ENCODE peak calls at places on chromosomes 4 and X, in five cellular contexts. T is H1, R is GM12878, K is HepG2, G is K562. V is an unnamed sample.

GRCh38 chrX:26649534-26649933 is 433.6 kb downstream of the MAGEB5 start:
- DNase-seq in G (peak; percentile 22), K (peak; percentile 4), T (no peak), R (no peak), V (peak; percentile 40)

GRCh38 chrX:150164971-150165605 is 198.0 kb upstream of the MAMLD1 start:
- DNase-seq in T (no peak), R (no peak), G (no peak), K (no peak), V (no peak)

GRCh38 chr4:177356191-177356590 is 46.5 kb downstream of the NEIL3 start:
- DNase-seq in K (no peak), R (no peak), G (no peak), T (no peak), V (no peak)

GRCh38 chrX:30488092-30488491 is 89.5 kb downstream of the TASL start:
- DNase-seq in R (no peak), G (no peak), T (no peak), K (no peak), V (peak; percentile 4)

GRCh38 chrX:101220881-101221280 is 1.3 kb downstream of the DRP2 start:
- DNase-seq in K (no peak), R (no peak), T (no peak), G (no peak), V (no peak)

GRCh38 chr4:87179751-87180150 is 40.7 kb downstream of the KLHL8 start:
- DNase-seq in G (no peak), R (no peak), K (no peak), T (no peak), V (no peak)

GRCh38 chrX:10507181-10507580 is 113.2 kb downstream of the MID1 start:
- DNase-seq in K (no peak), T (no peak), R (no peak), G (no peak), V (no peak)

GRCh38 chrX:23195097-23195496 is 139.6 kb upstream of the PTCHD1 start:
- DNase-seq in G (no peak), K (no peak), T (no peak), R (no peak), V (no peak)

GRCh38 chr4:6892909-6893202 is 16.8 kb upstream of the TBC1D14 start:
- DNase-seq in G (no peak), K (no peak), R (no peak), T (no peak), V (no peak)

GRCh38 chrX:118216488-118216887 is 99.9 kb upstream of the KLHL13 start:
- DNase-seq in R (no peak), T (no peak), G (no peak), K (no peak), V (no peak)

GRCh38 chrX:11341274-11342256 is 48.4 kb downstream of the AMELX start:
- DNase-seq in T (no peak), K (no peak), G (peak; percentile 44), R (peak; percentile 17), V (no peak)

GRCh38 chr4:11456441-11456840 is 27.7 kb upstream of the HS3ST1 start:
- DNase-seq in R (no peak), T (no peak), K (no peak), G (no peak), V (no peak)

GRCh38 chr4:159137176-159137575 is 34.3 kb downstream of the RAPGEF2 start:
- DNase-seq in K (no peak), T (no peak), R (no peak), G (no peak), V (no peak)

GRCh38 chrX:38351346-38351745 is 1.1 kb upstream of the OTC start:
- DNase-seq in K (no peak), T (no peak), R (no peak), G (no peak), V (no peak)

GRCh38 chr4:147110473-147110872 is 164.8 kb upstream of the TTC29 start:
- DNase-seq in R (no peak), K (no peak), G (no peak), T (no peak), V (no peak)

GRCh38 chr4:24719615-24720014 is 75.8 kb upstream of the SOD3 start:
- DNase-seq in G (no peak), R (no peak), T (no peak), K (no peak), V (no peak)

GRCh38 chrX:78979789-78980464 is 34.7 kb downstream of the P2RY10 start:
- DNase-seq in G (no peak), K (no peak), T (no peak), R (peak; percentile 84), V (no peak)

GRCh38 chr4:122542411-122543236 is 78.2 kb downstream of the IL21 start:
- DNase-seq in T (no peak), G (no peak), K (no peak), R (peak; percentile 37), V (no peak)

GRCh38 chr4:77095101-77095826 is 19.5 kb upstream of the CCNI start:
- DNase-seq in G (peak; percentile 63), T (peak; percentile 38), K (peak; percentile 49), R (no peak), V (peak; percentile 49)

GRCh38 chr4:76709454-76709853 is 188.5 kb downstream of the SOWAHB start:
- DNase-seq in G (no peak), T (no peak), K (no peak), R (no peak), V (no peak)

GRCh38 chrX:10165580-10166247 is 8.9 kb downstream of the CLCN4 start:
- DNase-seq in G (peak; percentile 37), T (no peak), R (no peak), K (no peak), V (no peak)

GRCh38 chrX:96372313-96373046 is 312.2 kb upstream of the DIAPH2 start:
- DNase-seq in K (peak; percentile 27), G (no peak), R (no peak), T (no peak), V (peak; percentile 1)

GRCh38 chr4:6354119-6354518 is 84.5 kb downstream of the WFS1 start:
- DNase-seq in T (no peak), K (no peak), G (no peak), R (no peak), V (no peak)

GRCh38 chrX:101759000-101759399 is 99.3 kb upstream of the ARMCX2 start:
- DNase-seq in T (peak; percentile 53), G (peak; percentile 32), K (peak; percentile 2), R (no peak), V (peak; percentile 24)

GRCh38 chr4:39256436-39256835 is 74.1 kb downstream of the WDR19 start:
- DNase-seq in T (no peak), R (no peak), G (no peak), K (no peak), V (no peak)

GRCh38 chr4:8640816-8641215 is 48.3 kb downstream of the CPZ start:
- DNase-seq in K (no peak), T (no peak), G (no peak), R (no peak), V (no peak)

GRCh38 chrX:115892787-115893671 is 277.5 kb upstream of the AGTR2 start:
- DNase-seq in T (no peak), R (peak; percentile 73), K (peak; percentile 73), G (peak; percentile 35), V (peak; percentile 40)

GRCh38 chrX:10496345-10496965 is 123.9 kb downstream of the MID1 start:
- DNase-seq in K (no peak), G (no peak), R (no peak), T (no peak), V (no peak)

GRCh38 chr4:82578935-82579334 is 17.1 kb upstream of the TMEM150C start:
- DNase-seq in K (no peak), G (no peak), T (no peak), R (no peak), V (peak; percentile 19)

GRCh38 chr4:89586864-89587263 is 250.1 kb downstream of the SNCA start:
- DNase-seq in K (no peak), G (no peak), T (no peak), R (no peak), V (peak; percentile 7)

GRCh38 chr4:89587364-89587763 is 249.6 kb downstream of the SNCA start:
- DNase-seq in R (no peak), G (no peak), T (no peak), K (no peak), V (no peak)

GRCh38 chr4:89586318-89586717 is 250.6 kb downstream of the SNCA start:
- DNase-seq in K (no peak), T (no peak), G (no peak), R (no peak), V (no peak)

GRCh38 chr4:89588366-89588765 is 248.6 kb downstream of the SNCA start:
- DNase-seq in T (no peak), R (no peak), K (no peak), G (no peak), V (no peak)

GRCh38 chr4:89590102-89590501 is 246.9 kb downstream of the SNCA start:
- DNase-seq in R (no peak), G (no peak), T (no peak), K (no peak), V (no peak)
- TF ChIP-seq SRF in R (no peak), G (no peak), T (no peak), K (no peak), V (no peak)

GRCh38 chr4:84051728-84052127 is 447.4 kb downstream of the NKX6-1 start:
- DNase-seq in T (no peak), G (no peak), R (no peak), K (no peak), V (no peak)
- TF ChIP-seq JUND in T (no peak), G (no peak), R (no peak), K (no peak), V (no peak)

GRCh38 chrX:143632625-143633387 is 3.1 kb downstream of the SLITRK4 start:
- DNase-seq in K (no peak), R (no peak), T (no peak), G (no peak), V (no peak)

GRCh38 chrX:143634373-143634685 is 1.6 kb downstream of the SLITRK4 start:
- DNase-seq in T (no peak), G (no peak), R (no peak), K (no peak), V (no peak)

GRCh38 chrX:143635915-143636314 is at the start of gene SLITRK4:
- DNase-seq in G (no peak), R (no peak), T (peak; percentile 49), K (no peak), V (no peak)

GRCh38 chrX:143634701-143635442 is 1.0 kb downstream of the SLITRK4 start:
- DNase-seq in G (no peak), T (no peak), R (no peak), K (no peak), V (no peak)

DNA sequence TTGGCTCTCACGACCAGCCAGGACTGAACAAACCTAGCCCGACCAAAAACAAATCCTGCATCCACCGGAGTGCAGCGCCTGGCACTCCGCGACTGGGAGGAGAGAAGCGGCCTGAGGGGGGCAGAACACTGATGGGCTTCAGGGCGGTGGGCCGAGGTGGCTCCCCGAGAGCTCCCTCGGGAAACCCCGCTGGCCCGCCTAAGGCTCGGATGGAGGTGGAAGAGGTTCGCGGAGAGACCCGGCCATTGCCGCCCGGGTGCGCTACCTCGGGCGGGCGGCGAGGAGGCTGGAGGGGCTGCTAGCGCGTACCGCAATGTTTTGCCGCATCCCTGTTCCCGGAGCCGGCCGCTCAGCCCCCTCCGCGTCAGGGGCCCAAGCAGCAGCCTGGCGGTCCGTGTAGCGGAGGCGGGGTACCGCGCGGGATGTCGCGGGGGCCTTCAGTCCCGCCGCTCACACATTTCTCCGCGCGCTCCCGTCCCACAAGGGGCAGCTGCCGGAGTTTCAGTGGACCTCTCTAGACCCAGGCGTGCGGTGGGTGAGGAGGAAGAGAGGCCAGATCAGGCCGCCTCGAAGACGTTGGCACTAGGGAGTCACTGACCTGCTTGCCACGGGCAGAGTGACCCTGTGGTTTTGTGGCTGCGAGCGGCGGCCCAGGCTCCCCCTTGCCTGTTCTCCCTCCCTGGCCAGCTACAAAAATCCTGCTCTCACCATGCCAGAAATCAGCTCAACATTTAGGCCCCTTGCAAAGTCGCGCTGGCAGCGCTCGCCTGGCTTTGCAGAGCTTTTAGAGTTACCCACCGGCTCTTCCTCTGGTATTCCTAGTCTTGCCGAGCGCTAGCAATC is 2.1 kb downstream of the SLITRK4 start:
- DNase-seq in R (no peak), K (no peak), T (no peak), G (no peak), V (no peak)
- H3K4me2 ChIP-seq in R (no peak overlapping the region), K (no peak overlapping the region), T (peak overlapping the region; percentile 75), G (no peak overlapping the region), V (no peak overlapping the region)

GRCh38 chrX:143437439-143437838 is 79.8 kb downstream of the SPANXN3 start:
- DNase-seq in T (no peak), G (no peak), K (no peak), R (no peak), V (no peak)
- TF ChIP-seq SRF in T (no peak), G (no peak), K (no peak), R (no peak), V (no peak)

V was measured in HCT116.